ENCODE peak calls at places on chromosome 15, in eight cellular contexts. B is esophagus muscularis mucosa, M is thoracic aorta, C is tibial artery, O is IMR-90, D is sigmoid colon, R is nephron progenitor cell, I is Calu3. K is an unnamed sample.

GRCh38 chr15:73994912-73995622 is 551 bp downstream of the PML start:
- DNase-seq in O (no peak), M (no peak), R (no peak), B (no peak), I (no peak), D (peak; percentile 76), C (no peak), K (peak; percentile 30)

GRCh38 chr15:33778911-33779310 is 189.4 kb upstream of the CHRM5 start:
- DNase-seq in D (no peak), O (no peak), M (no peak), B (no peak), C (no peak), R (no peak), I (no peak), K (no peak)

GRCh38 chr15:25783607-25784131 is 79.5 kb downstream of the ATP10A start:
- DNase-seq in B (no peak), O (peak; percentile 38), I (no peak), D (peak; percentile 54), R (peak; percentile 54), M (no peak), C (no peak), K (no peak)

GRCh38 chr15:79804833-79805232 is 92.0 kb downstream of the MTHFS start:
- DNase-seq in R (no peak), I (no peak), C (no peak), O (no peak), M (no peak), D (no peak), B (no peak), K (no peak)

GRCh38 chr15:35383511-35383910 is 162.5 kb downstream of the DPH6 start:
- DNase-seq in D (no peak), R (no peak), B (no peak), O (no peak), I (no peak), C (no peak), M (no peak), K (no peak)

GRCh38 chr15:85753261-85753660 is 41.5 kb downstream of the KLHL25 start:
- DNase-seq in I (no peak), O (no peak), M (no peak), B (no peak), C (no peak), R (no peak), D (no peak), K (no peak)

GRCh38 chr15:58459045-58459444 is 27.3 kb downstream of the LIPC start:
- DNase-seq in M (no peak), D (peak; percentile 53), C (no peak), I (no peak), R (no peak), O (no peak), B (no peak), K (no peak)

GRCh38 chr15:85555875-85556617 is 175.6 kb downstream of the AKAP13 start:
- DNase-seq in C (no peak), O (no peak), M (no peak), I (no peak), D (no peak), R (no peak), B (no peak), K (no peak)

GRCh38 chr15:29887719-29888118 is 65.5 kb upstream of the TJP1 start:
- DNase-seq in D (no peak), I (no peak), B (no peak), C (no peak), O (peak; percentile 84), R (no peak), M (no peak), K (no peak)

GRCh38 chr15:60762167-60762566 is 283.2 kb upstream of the ICE2 start:
- DNase-seq in B (no peak), C (no peak), I (no peak), M (no peak), O (no peak), D (no peak), R (no peak), K (no peak)

GRCh38 chr15:68631621-68632051 is 52.8 kb downstream of the CORO2B start:
- DNase-seq in D (no peak), M (no peak), O (no peak), B (no peak), R (no peak), C (no peak), I (no peak), K (no peak)
- TF ChIP-seq CTCF in D (no peak), M (no peak), O (no peak), B (no peak), R (no peak), C (no peak), I (no peak), K (no peak)

GRCh38 chr15:101320501-101321052 is 25.5 kb upstream of the SNRPA1 start:
- DNase-seq in M (no peak), O (peak; percentile 51), R (peak; percentile 47), B (no peak), D (peak; percentile 79), C (peak; percentile 40), I (no peak), K (peak; percentile 64)
- TF ChIP-seq CTCF in M (no peak), O (peak; percentile 42), R (peak; percentile 47), B (peak; percentile 15), D (no peak), C (no peak), I (no peak), K (peak; percentile 73)

GRCh38 chr15:98581715-98582114 is 66.6 kb upstream of the IGF1R start:
- DNase-seq in I (peak; percentile 8), B (no peak), C (no peak), D (no peak), R (no peak), O (no peak), M (no peak), K (no peak)
- TF ChIP-seq CTCF in I (peak; percentile 44), B (no peak), C (no peak), D (no peak), R (peak; percentile 23), O (no peak), M (no peak), K (no peak)

DNA sequence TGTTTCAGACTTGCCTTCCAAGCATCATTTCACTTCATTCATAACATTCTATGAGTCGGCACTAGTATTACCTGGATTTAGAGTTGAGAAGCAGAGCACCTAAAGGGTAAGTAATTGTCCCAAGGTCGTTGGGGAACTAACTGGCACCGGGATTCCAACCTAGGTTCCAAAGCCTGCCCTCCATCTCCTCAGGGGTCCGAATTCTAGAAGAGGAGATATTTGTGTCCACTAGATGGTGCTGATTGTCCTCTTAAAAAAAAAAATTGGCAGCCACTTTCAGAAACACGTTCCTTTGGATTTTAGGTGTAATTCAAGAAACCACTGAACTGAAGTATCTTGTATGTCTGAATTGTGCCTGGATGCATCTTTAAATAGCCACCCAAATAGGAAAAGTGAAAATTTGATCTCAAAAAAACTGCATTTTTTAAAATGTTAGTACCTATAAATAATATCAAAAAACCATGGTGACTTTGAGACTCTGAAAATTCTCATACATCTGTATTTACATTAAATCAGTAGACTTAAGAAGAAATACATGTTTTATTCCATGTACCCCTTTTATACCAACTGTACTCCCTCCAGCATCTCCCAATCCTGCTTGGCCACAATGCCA is 3.9 kb upstream of the FSIP1 start:
- DNase-seq in O (peak; percentile 75), B (no peak), I (peak; percentile 11), C (no peak), R (peak; percentile 31), D (no peak), M (no peak), K (no peak)
- TF ChIP-seq CTCF in O (peak; percentile 62), B (peak; percentile 64), I (no peak), C (peak; percentile 62), R (peak; percentile 65), D (peak; percentile 50), M (peak; percentile 62), K (peak; percentile 75)